ENCODE peak calls at places on chromosomes 11 and 22, in five cellular contexts. Y, V, E, Q and K are unnamed samples.

GRCh38 chr22:17647996-17648395 is 9.4 kb downstream of the BCL2L13 start:
- DNase-seq in Y (no peak), Q (no peak), E (no peak), V (no peak), K (no peak)

GRCh38 chr22:17132112-17132511 is 11.0 kb upstream of the TMEM121B start:
- DNase-seq in E (no peak), Y (no peak), Q (peak; percentile 11), V (no peak), K (peak; percentile 20)

GRCh38 chr11:69575296-69576068 is 65.5 kb upstream of the CCND1 start:
- DNase-seq in Y (no peak), E (no peak), Q (no peak), V (no peak), K (peak; percentile 57)

GRCh38 chr11:36288442-36289225 is 590 bp downstream of the COMMD9 start:
- DNase-seq in E (no peak), Q (no peak), Y (no peak), V (no peak), K (no peak)

GRCh38 chr11:69442807-69443137 is 38.7 kb upstream of the LINC01488 start:
- DNase-seq in Y (peak; percentile 82), V (no peak), Q (no peak), E (no peak), K (no peak)

GRCh38 chr11:100098560-100098959 is 588.5 kb upstream of the ARHGAP42 start:
- DNase-seq in Q (no peak), V (no peak), E (no peak), Y (no peak), K (no peak)

GRCh38 chr11:60870276-60870675 is 2.9 kb downstream of the ZP1 start:
- DNase-seq in E (no peak), Y (peak; percentile 47), V (no peak), Q (peak; percentile 32), K (no peak)

GRCh38 chr11:64599698-64600211 is 8.7 kb downstream of the SLC22A12 start:
- DNase-seq in E (no peak), Y (no peak), V (no peak), Q (no peak), K (no peak)

GRCh38 chr11:71249301-71249700 is 3.1 kb downstream of the SHANK2 start:
- DNase-seq in E (no peak), Y (no peak), V (peak; percentile 25), Q (peak; percentile 24), K (peak; percentile 44)

GRCh38 chr11:22860241-22860640 is at the start of gene CCDC179:
- DNase-seq in E (no peak), V (no peak), Q (no peak), Y (no peak), K (no peak)

GRCh38 chr11:120200677-120201076 is 10.2 kb upstream of the OAF start:
- DNase-seq in E (no peak), Y (peak; percentile 29), Q (no peak), V (no peak), K (no peak)

GRCh38 chr22:41934284-41935014 is 7.8 kb upstream of the TNFRSF13C start:
- DNase-seq in Y (peak; percentile 74), V (no peak), Q (no peak), E (no peak), K (no peak)

GRCh38 chr11:4049006-4049405 is 45.6 kb upstream of the RRM1 start:
- DNase-seq in V (no peak), Q (no peak), Y (no peak), E (no peak), K (no peak)

GRCh38 chr11:69003301-69003865 is 9.7 kb downstream of the MRGPRF start:
- DNase-seq in V (no peak), Q (peak; percentile 65), E (no peak), Y (peak; percentile 59), K (no peak)

GRCh38 chr22:48627203-48627602 is 1200.5 kb downstream of the BRD1 start:
- DNase-seq in V (no peak), Q (no peak), E (no peak), Y (no peak), K (no peak)

DNA sequence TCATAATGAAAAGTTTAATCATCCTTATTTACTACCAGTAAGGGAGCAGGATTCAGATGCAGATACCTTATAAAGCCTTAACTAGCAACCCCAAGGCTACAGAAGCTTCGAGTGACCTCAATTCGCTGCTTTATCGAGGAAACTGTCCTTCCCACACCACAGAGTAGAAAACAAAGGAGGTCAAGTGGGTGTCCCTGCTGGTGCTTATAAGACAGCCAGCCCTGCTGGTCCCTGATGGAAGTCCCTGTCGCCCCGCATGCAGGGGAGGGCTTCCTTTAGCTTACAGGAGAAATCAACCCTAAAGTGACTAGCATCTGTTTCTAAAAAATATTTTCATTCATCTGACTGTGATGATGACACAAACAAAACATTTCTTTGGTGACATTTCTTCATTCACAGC is 7.3 kb downstream of the MN1 start:
- DNase-seq in Y (no peak), Q (no peak), E (no peak), V (no peak), K (no peak)
- H3K4me3 ChIP-seq in Y (no peak overlapping the region), Q (no peak overlapping the region), E (peak overlapping the region; percentile 89), V (no peak overlapping the region), K (no peak overlapping the region)

GRCh38 chr22:45554861-45555260 is 52.2 kb downstream of the FBLN1 start:
- DNase-seq in E (no peak), V (no peak), Y (no peak), Q (no peak), K (no peak)
- TF ChIP-seq POLR2A in E (no peak), V (no peak), Y (no peak), Q (no peak), K (no peak)

GRCh38 chr11:134409552-134410429 is 2.3 kb downstream of the B3GAT1 start:
- DNase-seq in Y (peak; percentile 64), Q (no peak), V (peak; percentile 67), E (no peak), K (no peak)
- TF ChIP-seq POLR2AphosphoS5 in Y (no peak), Q (no peak), V (peak; percentile 69), E (no peak), K (no peak)

GRCh38 chr11:134701564-134702165 is 289.6 kb upstream of the B3GAT1 start:
- DNase-seq in E (peak; percentile 87), Y (peak; percentile 40), Q (no peak), V (no peak), K (no peak)

GRCh38 chr11:134700101-134700640 is 288.1 kb upstream of the B3GAT1 start:
- DNase-seq in Y (no peak), V (no peak), Q (no peak), E (peak; percentile 91), K (no peak)

GRCh38 chr11:134702827-134703226 is 290.8 kb upstream of the B3GAT1 start:
- DNase-seq in V (no peak), Y (peak; percentile 63), Q (no peak), E (peak; percentile 77), K (no peak)
- H3K4me3 ChIP-seq in V (no peak overlapping the region), Y (no peak overlapping the region), Q (no peak overlapping the region), E (no peak overlapping the region), K (no peak overlapping the region)

GRCh38 chr11:110090466-110091026 is 2.6 kb upstream of the ZC3H12C start:
- DNase-seq in E (no peak), Y (no peak), Q (no peak), V (no peak), K (no peak)

GRCh38 chr11:110091995-110092576 is 1.1 kb upstream of the ZC3H12C start:
- DNase-seq in Y (no peak), V (no peak), Q (no peak), E (no peak), K (no peak)

GRCh38 chr11:110094298-110095073 is 1.3 kb downstream of the ZC3H12C start:
- DNase-seq in Q (no peak), Y (no peak), V (no peak), E (no peak), K (no peak)

GRCh38 chr11:110093407-110094297 is 460 bp downstream of the ZC3H12C start:
- DNase-seq in E (no peak), Y (peak; percentile 85), V (peak; percentile 56), Q (peak; percentile 81), K (peak; percentile 82)

GRCh38 chr11:110092577-110093406 is at the start of gene ZC3H12C:
- DNase-seq in Y (peak; percentile 87), E (peak; percentile 96), Q (peak; percentile 95), V (peak; percentile 87), K (peak; percentile 92)
- TF ChIP-seq POLR2A in Y (no peak), E (peak; percentile 41), Q (no peak), V (no peak), K (peak; percentile 47)

GRCh38 chr11:83156996-83157754 is at the start of gene PCF11:
- DNase-seq in E (no peak), Q (no peak), Y (no peak), V (no peak), K (no peak)
- TF ChIP-seq POLR2AphosphoS5 in E (peak; percentile 100), Q (peak; percentile 100), Y (peak; percentile 100), V (peak; percentile 100), K (peak; percentile 96)

GRCh38 chr11:94786264-94787126 is 18.3 kb downstream of the AMOTL1 start:
- DNase-seq in Y (no peak), E (peak; percentile 24), Q (no peak), V (no peak), K (no peak)

GRCh38 chr11:94787798-94788197 is 19.6 kb downstream of the AMOTL1 start:
- DNase-seq in Q (no peak), V (no peak), Y (no peak), E (no peak), K (no peak)

GRCh38 chr11:94790771-94791180 is 22.6 kb downstream of the AMOTL1 start:
- DNase-seq in E (no peak), V (no peak), Y (no peak), Q (no peak), K (no peak)

GRCh38 chr11:94785509-94785908 is 17.4 kb downstream of the AMOTL1 start:
- DNase-seq in E (no peak), V (no peak), Q (no peak), Y (no peak), K (no peak)

DNA sequence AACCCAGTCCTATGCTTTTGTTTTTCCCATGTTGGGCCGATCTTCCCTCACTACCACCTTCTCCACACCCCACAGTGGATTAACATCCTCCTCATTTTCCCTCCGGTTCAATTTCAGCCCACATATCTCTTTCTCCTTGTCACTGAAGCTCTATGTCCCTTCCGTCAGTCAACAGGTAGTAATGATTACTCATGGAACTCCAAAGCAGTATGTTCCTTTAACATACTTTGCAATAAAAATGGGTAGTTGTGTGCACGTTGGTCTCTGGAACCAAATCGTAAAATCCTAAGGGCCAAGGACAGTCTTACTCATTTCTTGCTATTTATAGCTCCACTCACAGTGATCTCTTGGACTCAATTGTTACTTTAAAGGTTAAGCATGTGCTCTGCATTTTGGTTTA is 20.2 kb downstream of the AMOTL1 start:
- DNase-seq in Q (no peak), Y (no peak), E (no peak), V (no peak), K (no peak)
- H3K4me3 ChIP-seq in Q (no peak overlapping the region), Y (no peak overlapping the region), E (no peak overlapping the region), V (no peak overlapping the region), K (no peak overlapping the region)

DNA sequence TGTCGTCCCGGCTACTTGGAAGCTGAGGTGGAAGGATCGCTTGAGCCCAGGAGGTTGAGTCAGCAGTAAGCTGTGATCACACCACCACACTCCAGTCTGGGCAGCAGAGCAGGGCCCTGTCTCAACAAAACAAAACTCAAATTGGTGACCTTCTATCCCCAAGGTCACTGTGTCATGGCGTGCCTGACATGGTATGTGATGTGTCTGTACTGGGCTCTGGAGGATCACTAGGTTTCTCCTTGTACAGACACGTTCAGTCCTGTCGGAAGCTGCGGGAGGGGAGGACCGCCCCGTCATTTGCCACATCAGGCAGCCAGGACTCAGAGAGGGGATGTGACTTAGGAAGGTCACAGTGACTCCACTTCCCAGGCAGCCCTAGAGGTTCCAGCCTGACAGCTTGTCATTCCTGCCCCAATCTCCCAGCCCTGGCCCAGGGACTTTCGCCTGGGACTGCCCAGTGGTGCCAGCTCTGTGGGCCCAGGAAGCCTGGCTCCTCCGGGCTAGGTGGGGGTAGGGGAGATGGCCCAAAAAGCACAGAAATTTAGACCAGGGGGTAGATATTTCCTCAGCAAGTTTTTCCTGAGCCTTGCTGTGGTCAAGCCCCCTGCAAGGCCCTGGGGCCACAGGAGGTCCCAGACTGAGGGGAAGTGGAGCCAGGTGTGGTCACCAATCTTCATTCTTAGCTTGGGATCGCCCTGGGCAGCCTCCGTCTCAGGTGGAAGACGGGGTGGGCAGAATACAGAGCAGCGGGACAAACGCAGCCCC is 53.2 kb downstream of the TRIOBP start:
- DNase-seq in V (no peak), Q (no peak), Y (no peak), E (no peak), K (no peak)
- TF ChIP-seq POLR2A in V (no peak), Q (no peak), Y (no peak), E (no peak), K (no peak)